ENCODE peak calls at places on chromosomes 4 and X, in seven cellular contexts. D is T-helper 2 cell; I is AG09309; H is brain pericyte; B is memory B cell; Z is stimulated activated CD4-positive, alpha-beta T cell treated with anti-CD3 and anti-CD28 coated beads, Interleukin-12 subunit alpha, Interleukin-12 subunit beta, amount 100 ng/mL, for 24 hours; E is astrocyte of the hippocampus. O is an unnamed sample.

GRCh38 chr4:42638276-42638675 is 18.6 kb downstream of the ATP8A1 start:
- DNase-seq in D (no peak), I (no peak), H (no peak), Z (no peak), E (no peak), B (no peak), O (no peak)

GRCh38 chrX:40279762-40280161 is 182.0 kb upstream of the BCOR start:
- DNase-seq in I (no peak), H (no peak), Z (no peak), D (no peak), B (no peak), E (no peak), O (no peak)

GRCh38 chr4:183318656-183319055 is 1.4 kb downstream of the CLDN22 start:
- DNase-seq in D (no peak), E (no peak), H (no peak), I (no peak), B (no peak), Z (no peak), O (no peak)

GRCh38 chr4:185219551-185220344 is 10.3 kb downstream of the SNX25 start:
- DNase-seq in E (peak), I (peak), B (no peak), Z (no peak), D (no peak), H (no peak), O (peak)

GRCh38 chr4:40897557-40898203 is 147.9 kb downstream of the NSUN7 start:
- DNase-seq in Z (peak), B (peak), E (peak), H (no peak), D (peak), I (no peak), O (peak)

GRCh38 chrX:112148397-112148796 is 65.8 kb upstream of the TRPC5 start:
- DNase-seq in I (no peak), E (no peak), Z (no peak), B (no peak), H (no peak), D (no peak), O (no peak)

GRCh38 chr4:88919056-88919455 is 137.9 kb downstream of the FAM13A start:
- DNase-seq in E (no peak), H (no peak), D (no peak), B (no peak), Z (no peak), I (no peak), O (no peak)

GRCh38 chrX:28659269-28659668 is 72.0 kb downstream of the IL1RAPL1 start:
- DNase-seq in E (no peak), H (no peak), I (no peak), Z (no peak), D (no peak), B (no peak), O (no peak)